ENCODE peak calls at places on chromosome 20, in five cellular contexts. N is NCI-H1092; G is NCI-H2227 treated with DMSO at 0.1 percent for 48 hours; V is activated CD8-positive, alpha-beta T cell treated with anti-CD3 and anti-CD28 coated beads for 36 hours; K is cardiac muscle cell. J is an unnamed sample.

GRCh38 chr20:32506721-32507120 is 78.4 kb downstream of the NOL4L start:
- DNase-seq in G (peak), V (no peak), N (peak), K (no peak), J (no peak)

GRCh38 chr20:56157530-56158203 is 90.9 kb upstream of the MC3R start:
- DNase-seq in V (no peak), N (no peak), K (no peak), G (no peak), J (no peak)

GRCh38 chr20:50320005-50320909 is 129.6 kb downstream of the CEBPB start:
- DNase-seq in K (no peak), N (no peak), G (no peak), V (no peak), J (no peak)

GRCh38 chr20:20480689-20481088 is 112.8 kb downstream of the INSM1 start:
- DNase-seq in N (no peak), V (peak), G (no peak), K (no peak), J (no peak)

GRCh38 chr20:47501117-47501482 is 587 bp upstream of the NCOA3 start:
- DNase-seq in N (no peak), G (no peak), V (no peak), K (no peak), J (no peak)

GRCh38 chr20:19071442-19071717 is 141.1 kb upstream of the SLC24A3 start:
- DNase-seq in N (no peak), V (no peak), K (no peak), G (no peak), J (no peak)

GRCh38 chr20:18543932-18544331 is 23.3 kb upstream of the SMIM26 start:
- DNase-seq in K (no peak), G (no peak), V (no peak), N (peak), J (no peak)

GRCh38 chr20:34299925-34300806 is 3.0 kb downstream of the AHCY start:
- DNase-seq in G (no peak), K (no peak), V (no peak), N (no peak), J (no peak)

GRCh38 chr20:25676164-25676809 is 20.4 kb downstream of the ZNF337 start:
- DNase-seq in G (no peak), K (no peak), N (no peak), V (no peak), J (no peak)

GRCh38 chr20:4722571-4722970 is 862 bp downstream of the PRND start:
- DNase-seq in K (no peak), N (no peak), V (no peak), G (no peak), J (no peak)

GRCh38 chr20:44026932-44027685 is 112.5 kb downstream of the TOX2 start:
- DNase-seq in K (no peak), N (no peak), V (no peak), G (no peak), J (no peak)

GRCh38 chr20:32536861-32537656 is 48.1 kb downstream of the NOL4L start:
- DNase-seq in V (peak), N (peak), G (no peak), K (no peak), J (no peak)

GRCh38 chr20:3000852-3001523 is 42.4 kb upstream of the GNRH2 start:
- DNase-seq in G (peak), N (peak), V (no peak), K (peak), J (no peak)

GRCh38 chr20:15033269-15033668 is 695.9 kb upstream of the FLRT3 start:
- DNase-seq in G (peak), N (no peak), K (no peak), V (no peak), J (no peak)

GRCh38 chr20:43220612-43221011 is 30.9 kb upstream of the PTPRT start:
- DNase-seq in V (no peak), K (no peak), N (no peak), G (no peak), J (no peak)